ENCODE peak calls at places on chromosomes 2 and 18, in ten cellular contexts. One of them, this sample, is unnamed.

GRCh38 chr18:31648966-31649429 is 35.4 kb downstream of the B4GALT6 start:
- DNase-seq in GM13976: peak
- DNase-seq in Calu3: peak
- DNase-seq in GM10248: peak
- DNase-seq in right lobe of liver: no peak
- DNase-seq in psoas muscle: no peak
- DNase-seq in cardiac fibroblast: peak
- DNase-seq in dorsolateral prefrontal cortex: no peak
- DNase-seq in upper lobe of left lung: no peak
- DNase-seq in OCI-LY7: no peak
- DNase-seq in this sample: peak

GRCh38 chr18:3086865-3087264 is 73.9 kb upstream of the LPIN2 start:
- DNase-seq in GM13976: no peak
- DNase-seq in Calu3: no peak
- DNase-seq in GM10248: no peak
- DNase-seq in right lobe of liver: no peak
- DNase-seq in psoas muscle: no peak
- DNase-seq in cardiac fibroblast: no peak
- DNase-seq in dorsolateral prefrontal cortex: no peak
- DNase-seq in upper lobe of left lung: no peak
- DNase-seq in OCI-LY7: no peak
- DNase-seq in this sample: no peak

GRCh38 chr2:176115883-176116813 is at the start of gene HOXD10:
- DNase-seq in GM13976: no peak
- DNase-seq in Calu3: no peak
- DNase-seq in GM10248: no peak
- DNase-seq in right lobe of liver: no peak
- DNase-seq in psoas muscle: peak
- DNase-seq in cardiac fibroblast: no peak
- DNase-seq in dorsolateral prefrontal cortex: no peak
- DNase-seq in upper lobe of left lung: no peak
- DNase-seq in OCI-LY7: no peak
- DNase-seq in this sample: no peak

GRCh38 chr2:19722486-19723420 is 179.0 kb downstream of the TTC32 start:
- DNase-seq in GM13976: no peak
- DNase-seq in Calu3: no peak
- DNase-seq in GM10248: no peak
- DNase-seq in right lobe of liver: no peak
- DNase-seq in psoas muscle: no peak
- DNase-seq in cardiac fibroblast: peak
- DNase-seq in dorsolateral prefrontal cortex: no peak
- DNase-seq in upper lobe of left lung: no peak
- DNase-seq in OCI-LY7: no peak
- DNase-seq in this sample: no peak

GRCh38 chr18:12317664-12318333 is 9.8 kb downstream of the TUBB6 start:
- DNase-seq in GM13976: no peak
- DNase-seq in Calu3: no peak
- DNase-seq in GM10248: no peak
- DNase-seq in right lobe of liver: no peak
- DNase-seq in psoas muscle: no peak
- DNase-seq in cardiac fibroblast: peak
- DNase-seq in dorsolateral prefrontal cortex: no peak
- DNase-seq in upper lobe of left lung: no peak
- DNase-seq in OCI-LY7: peak
- DNase-seq in this sample: no peak

GRCh38 chr2:238929242-238930081 is 81.6 kb downstream of the TWIST2 start:
- DNase-seq in GM13976: no peak
- DNase-seq in Calu3: no peak
- DNase-seq in GM10248: no peak
- DNase-seq in right lobe of liver: no peak
- DNase-seq in psoas muscle: peak
- DNase-seq in cardiac fibroblast: peak
- DNase-seq in dorsolateral prefrontal cortex: no peak
- DNase-seq in upper lobe of left lung: peak
- DNase-seq in OCI-LY7: no peak
- DNase-seq in this sample: no peak

GRCh38 chr2:121214296-121214695 is 70.7 kb downstream of the TFCP2L1 start:
- DNase-seq in GM13976: no peak
- DNase-seq in Calu3: no peak
- DNase-seq in GM10248: no peak
- DNase-seq in right lobe of liver: no peak
- DNase-seq in psoas muscle: peak
- DNase-seq in cardiac fibroblast: no peak
- DNase-seq in dorsolateral prefrontal cortex: no peak
- DNase-seq in upper lobe of left lung: no peak
- DNase-seq in OCI-LY7: no peak
- DNase-seq in this sample: no peak

GRCh38 chr2:46431481-46432235 is 47.7 kb upstream of the TMEM247 start:
- DNase-seq in GM13976: no peak
- DNase-seq in Calu3: no peak
- DNase-seq in GM10248: no peak
- DNase-seq in right lobe of liver: no peak
- DNase-seq in psoas muscle: no peak
- DNase-seq in cardiac fibroblast: peak
- DNase-seq in dorsolateral prefrontal cortex: peak
- DNase-seq in upper lobe of left lung: no peak
- DNase-seq in OCI-LY7: no peak
- DNase-seq in this sample: no peak

GRCh38 chr2:36366491-36367120 is 11.0 kb downstream of the CRIM1 start:
- DNase-seq in GM13976: no peak
- DNase-seq in Calu3: no peak
- DNase-seq in GM10248: no peak
- DNase-seq in right lobe of liver: no peak
- DNase-seq in psoas muscle: no peak
- DNase-seq in cardiac fibroblast: peak
- DNase-seq in dorsolateral prefrontal cortex: no peak
- DNase-seq in upper lobe of left lung: no peak
- DNase-seq in OCI-LY7: no peak
- DNase-seq in this sample: no peak

DNA sequence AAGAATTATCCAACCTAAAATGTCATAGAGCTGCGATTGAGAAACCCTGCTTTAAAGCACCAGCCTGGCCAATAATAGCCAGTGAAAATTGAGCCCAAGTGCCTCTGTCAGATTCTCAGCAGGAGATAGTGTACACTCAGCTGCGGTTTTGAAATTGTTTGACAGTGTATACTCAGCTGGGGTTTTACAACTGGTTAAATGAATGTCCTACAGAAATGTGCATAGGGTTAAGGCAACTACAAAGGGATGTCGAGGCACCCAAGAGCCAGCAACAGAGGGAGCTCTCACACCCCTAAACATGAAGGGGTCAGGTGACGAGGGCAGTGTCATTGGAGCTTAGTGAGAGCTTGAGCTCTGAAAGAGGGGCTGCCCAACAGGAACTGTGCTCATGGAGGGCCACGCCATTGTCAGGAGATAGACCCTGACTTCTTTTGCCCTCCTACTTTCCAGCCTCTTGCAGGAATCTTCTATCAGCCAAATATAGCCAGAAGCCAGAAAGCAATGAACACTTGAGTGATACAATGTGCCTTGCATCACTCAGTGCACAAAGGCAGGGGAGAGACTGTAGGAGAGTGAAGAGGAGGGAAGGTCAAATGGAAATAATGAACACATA is 15.1 kb downstream of the ACTG2 start:
- DNase-seq in GM13976: peak
- DNase-seq in Calu3: peak
- DNase-seq in GM10248: peak
- DNase-seq in right lobe of liver: no peak
- DNase-seq in psoas muscle: no peak
- DNase-seq in cardiac fibroblast: peak
- DNase-seq in dorsolateral prefrontal cortex: no peak
- DNase-seq in upper lobe of left lung: peak
- DNase-seq in OCI-LY7: peak
- DNase-seq in this sample: peak
- TF ChIP-seq CTCF in GM13976: peak
- TF ChIP-seq CTCF in Calu3: no peak
- TF ChIP-seq CTCF in GM10248: peak
- TF ChIP-seq CTCF in right lobe of liver: no peak
- TF ChIP-seq CTCF in psoas muscle: peak
- TF ChIP-seq CTCF in cardiac fibroblast: no peak
- TF ChIP-seq CTCF in dorsolateral prefrontal cortex: no peak
- TF ChIP-seq CTCF in upper lobe of left lung: no peak
- TF ChIP-seq CTCF in OCI-LY7: peak
- TF ChIP-seq CTCF in this sample: peak

GRCh38 chr2:71790261-71791038 is 337.1 kb downstream of the DYSF start:
- DNase-seq in GM13976: no peak
- DNase-seq in Calu3: no peak
- DNase-seq in GM10248: no peak
- DNase-seq in right lobe of liver: no peak
- DNase-seq in psoas muscle: no peak
- DNase-seq in cardiac fibroblast: no peak
- DNase-seq in dorsolateral prefrontal cortex: no peak
- DNase-seq in upper lobe of left lung: no peak
- DNase-seq in OCI-LY7: no peak
- DNase-seq in this sample: no peak

GRCh38 chr2:71791051-71791450 is 337.7 kb downstream of the DYSF start:
- DNase-seq in GM13976: no peak
- DNase-seq in Calu3: no peak
- DNase-seq in GM10248: no peak
- DNase-seq in right lobe of liver: no peak
- DNase-seq in psoas muscle: no peak
- DNase-seq in cardiac fibroblast: no peak
- DNase-seq in dorsolateral prefrontal cortex: no peak
- DNase-seq in upper lobe of left lung: no peak
- DNase-seq in OCI-LY7: no peak
- DNase-seq in this sample: no peak

GRCh38 chr2:71788186-71788525 is 334.8 kb downstream of the DYSF start:
- DNase-seq in GM13976: no peak
- DNase-seq in Calu3: no peak
- DNase-seq in GM10248: no peak
- DNase-seq in right lobe of liver: no peak
- DNase-seq in psoas muscle: no peak
- DNase-seq in cardiac fibroblast: no peak
- DNase-seq in dorsolateral prefrontal cortex: no peak
- DNase-seq in upper lobe of left lung: no peak
- DNase-seq in OCI-LY7: no peak
- DNase-seq in this sample: no peak

GRCh38 chr2:71788601-71789240 is 335.4 kb downstream of the DYSF start:
- DNase-seq in GM13976: no peak
- DNase-seq in Calu3: no peak
- DNase-seq in GM10248: no peak
- DNase-seq in right lobe of liver: no peak
- DNase-seq in psoas muscle: no peak
- DNase-seq in cardiac fibroblast: no peak
- DNase-seq in dorsolateral prefrontal cortex: no peak
- DNase-seq in upper lobe of left lung: no peak
- DNase-seq in OCI-LY7: no peak
- DNase-seq in this sample: no peak

DNA sequence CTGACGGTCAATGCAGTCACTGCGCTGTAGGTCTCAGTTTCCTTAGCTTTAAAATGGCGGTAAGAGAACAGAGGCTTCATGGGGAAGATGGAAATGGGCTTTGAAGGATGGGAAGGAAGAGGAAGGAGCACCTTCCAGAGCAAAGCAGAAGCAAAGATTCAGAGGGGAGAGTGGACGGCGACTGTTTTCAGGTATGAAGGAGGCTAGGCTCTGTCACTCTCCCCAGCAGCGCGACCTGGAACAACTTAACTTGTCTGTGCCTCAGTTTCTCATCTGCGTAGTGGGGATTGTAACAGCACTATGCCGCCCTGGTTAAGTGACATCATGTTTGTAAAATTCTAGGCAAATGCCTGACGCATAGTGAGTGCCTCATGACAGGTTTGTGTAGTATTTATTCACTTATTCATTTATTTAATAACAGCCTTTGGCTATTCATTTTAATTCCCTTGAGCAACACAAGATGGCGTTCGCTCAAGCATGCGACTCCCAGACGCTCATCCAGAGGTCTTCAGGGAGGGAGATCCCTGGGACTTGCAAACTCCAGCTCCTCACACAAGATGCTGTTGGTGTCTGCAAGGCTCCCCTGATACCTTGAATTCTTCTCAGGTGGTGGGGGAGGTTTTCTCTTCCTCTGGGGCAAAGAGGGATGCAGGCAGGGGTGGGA is 336.3 kb downstream of the DYSF start:
- DNase-seq in GM13976: no peak
- DNase-seq in Calu3: no peak
- DNase-seq in GM10248: no peak
- DNase-seq in right lobe of liver: no peak
- DNase-seq in psoas muscle: no peak
- DNase-seq in cardiac fibroblast: peak
- DNase-seq in dorsolateral prefrontal cortex: no peak
- DNase-seq in upper lobe of left lung: no peak
- DNase-seq in OCI-LY7: no peak
- DNase-seq in this sample: no peak
- TF ChIP-seq CTCF in GM13976: no peak
- TF ChIP-seq CTCF in Calu3: no peak
- TF ChIP-seq CTCF in GM10248: no peak
- TF ChIP-seq CTCF in right lobe of liver: no peak
- TF ChIP-seq CTCF in psoas muscle: no peak
- TF ChIP-seq CTCF in cardiac fibroblast: peak
- TF ChIP-seq CTCF in dorsolateral prefrontal cortex: no peak
- TF ChIP-seq CTCF in upper lobe of left lung: no peak
- TF ChIP-seq CTCF in OCI-LY7: no peak
- TF ChIP-seq CTCF in this sample: no peak

DNA sequence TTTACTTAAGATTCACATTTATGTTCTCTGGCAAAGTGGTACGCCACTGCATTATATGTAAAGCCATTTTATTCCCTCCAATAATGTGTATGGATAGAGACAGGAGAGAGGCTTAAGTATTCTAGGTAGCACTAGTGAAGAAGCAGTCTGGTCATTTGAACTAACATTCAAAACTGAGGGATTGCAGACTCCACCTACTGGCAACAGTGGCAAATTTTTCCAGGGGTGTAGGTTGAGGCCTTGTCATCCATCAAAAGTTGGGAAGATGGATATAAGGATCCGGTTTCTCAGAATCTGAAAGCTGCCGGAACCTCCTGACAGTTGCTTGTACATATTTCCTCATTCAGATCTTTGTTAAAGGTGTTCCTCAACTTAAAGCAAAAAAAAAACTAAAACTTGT is 465.5 kb upstream of the FSHR start:
- DNase-seq in GM13976: no peak
- DNase-seq in Calu3: peak
- DNase-seq in GM10248: no peak
- DNase-seq in right lobe of liver: no peak
- DNase-seq in psoas muscle: no peak
- DNase-seq in cardiac fibroblast: no peak
- DNase-seq in dorsolateral prefrontal cortex: no peak
- DNase-seq in upper lobe of left lung: no peak
- DNase-seq in OCI-LY7: no peak
- DNase-seq in this sample: no peak
- TF ChIP-seq CTCF in GM13976: no peak
- TF ChIP-seq CTCF in Calu3: no peak
- TF ChIP-seq CTCF in GM10248: no peak
- TF ChIP-seq CTCF in right lobe of liver: no peak
- TF ChIP-seq CTCF in psoas muscle: no peak
- TF ChIP-seq CTCF in cardiac fibroblast: no peak
- TF ChIP-seq CTCF in dorsolateral prefrontal cortex: peak
- TF ChIP-seq CTCF in upper lobe of left lung: no peak
- TF ChIP-seq CTCF in OCI-LY7: peak
- TF ChIP-seq CTCF in this sample: no peak

DNA sequence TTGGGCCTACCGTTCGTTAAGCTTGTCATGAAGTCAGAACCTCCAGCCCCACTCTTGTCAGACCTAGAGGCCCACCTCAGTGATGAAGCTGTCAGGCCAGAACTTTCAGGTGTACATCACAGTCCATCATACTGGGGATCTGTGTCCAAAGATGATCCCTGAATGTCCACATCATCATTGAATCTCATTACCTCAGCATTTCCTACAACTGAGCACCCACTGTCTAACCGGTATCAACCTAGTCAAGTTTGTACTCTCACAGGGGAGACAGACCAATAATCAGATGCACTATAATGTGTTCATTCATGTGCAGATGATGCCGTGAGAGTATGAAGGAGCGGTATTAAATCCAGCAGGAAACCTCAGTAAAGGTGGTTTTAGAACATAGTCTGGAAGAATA is 36.3 kb upstream of the EHBP1 start:
- DNase-seq in GM13976: no peak
- DNase-seq in Calu3: no peak
- DNase-seq in GM10248: no peak
- DNase-seq in right lobe of liver: no peak
- DNase-seq in psoas muscle: no peak
- DNase-seq in cardiac fibroblast: no peak
- DNase-seq in dorsolateral prefrontal cortex: no peak
- DNase-seq in upper lobe of left lung: no peak
- DNase-seq in OCI-LY7: no peak
- DNase-seq in this sample: no peak
- TF ChIP-seq CTCF in GM13976: no peak
- TF ChIP-seq CTCF in Calu3: no peak
- TF ChIP-seq CTCF in GM10248: no peak
- TF ChIP-seq CTCF in right lobe of liver: no peak
- TF ChIP-seq CTCF in psoas muscle: no peak
- TF ChIP-seq CTCF in cardiac fibroblast: no peak
- TF ChIP-seq CTCF in dorsolateral prefrontal cortex: no peak
- TF ChIP-seq CTCF in upper lobe of left lung: no peak
- TF ChIP-seq CTCF in OCI-LY7: no peak
- TF ChIP-seq CTCF in this sample: no peak

This sample was measured in GM20000.